ENCODE peak calls at places on chromosomes 1 and 21, in ten cellular contexts. One of them, this sample, is unnamed.

GRCh38 chr1:243287652-243288051 is 31.8 kb downstream of the SDCCAG8 start:
- DNase-seq in heart right ventricle: no peak
- DNase-seq in activated CD4-positive, alpha-beta T cell treated with anti-CD3 and anti-CD28 coated beads for 36 hours: peak; percentile 8
- DNase-seq in left ventricle myocardium superior: no peak
- DNase-seq in fibroblast of pulmonary artery: peak; percentile 88
- DNase-seq in amygdala: no peak
- DNase-seq in astrocyte of the cerebellum: peak; percentile 56
- DNase-seq in stimulated activated CD4-positive, alpha-beta T cell treated with anti-CD3 and anti-CD28 coated beads, Interleukin-2, amount 100 ng/mL, for 48 hours: no peak
- DNase-seq in neural progenitor cell: no peak
- DNase-seq in small intestine: no peak
- DNase-seq in this sample: no peak

GRCh38 chr1:179969962-179970361 is 15.4 kb downstream of the CEP350 start:
- DNase-seq in fibroblast of pulmonary artery: peak; percentile 72
- DNase-seq in neural progenitor cell: no peak
- DNase-seq in astrocyte of the cerebellum: no peak
- DNase-seq in left ventricle myocardium superior: no peak
- DNase-seq in small intestine: no peak
- DNase-seq in amygdala: no peak
- DNase-seq in stimulated activated CD4-positive, alpha-beta T cell treated with anti-CD3 and anti-CD28 coated beads, Interleukin-2, amount 100 ng/mL, for 48 hours: no peak
- DNase-seq in activated CD4-positive, alpha-beta T cell treated with anti-CD3 and anti-CD28 coated beads for 36 hours: no peak
- DNase-seq in heart right ventricle: no peak
- DNase-seq in this sample: no peak

GRCh38 chr1:20681999-20682398 is 20.8 kb upstream of the DDOST start:
- DNase-seq in left ventricle myocardium superior: peak; percentile 4
- DNase-seq in heart right ventricle: no peak
- DNase-seq in amygdala: no peak
- DNase-seq in neural progenitor cell: no peak
- DNase-seq in small intestine: no peak
- DNase-seq in stimulated activated CD4-positive, alpha-beta T cell treated with anti-CD3 and anti-CD28 coated beads, Interleukin-2, amount 100 ng/mL, for 48 hours: no peak
- DNase-seq in fibroblast of pulmonary artery: no peak
- DNase-seq in activated CD4-positive, alpha-beta T cell treated with anti-CD3 and anti-CD28 coated beads for 36 hours: no peak
- DNase-seq in astrocyte of the cerebellum: no peak
- DNase-seq in this sample: no peak

GRCh38 chr21:16113052-16113715 is 383.4 kb downstream of the USP25 start:
- DNase-seq in stimulated activated CD4-positive, alpha-beta T cell treated with anti-CD3 and anti-CD28 coated beads, Interleukin-2, amount 100 ng/mL, for 48 hours: no peak
- DNase-seq in small intestine: no peak
- DNase-seq in activated CD4-positive, alpha-beta T cell treated with anti-CD3 and anti-CD28 coated beads for 36 hours: no peak
- DNase-seq in heart right ventricle: no peak
- DNase-seq in amygdala: no peak
- DNase-seq in left ventricle myocardium superior: no peak
- DNase-seq in astrocyte of the cerebellum: no peak
- DNase-seq in fibroblast of pulmonary artery: no peak
- DNase-seq in neural progenitor cell: no peak
- DNase-seq in this sample: no peak

GRCh38 chr1:178379807-178380206 is 117.0 kb downstream of the CLEC20A start:
- DNase-seq in fibroblast of pulmonary artery: no peak
- DNase-seq in small intestine: no peak
- DNase-seq in left ventricle myocardium superior: no peak
- DNase-seq in astrocyte of the cerebellum: no peak
- DNase-seq in stimulated activated CD4-positive, alpha-beta T cell treated with anti-CD3 and anti-CD28 coated beads, Interleukin-2, amount 100 ng/mL, for 48 hours: peak; percentile 3
- DNase-seq in neural progenitor cell: peak; percentile 71
- DNase-seq in activated CD4-positive, alpha-beta T cell treated with anti-CD3 and anti-CD28 coated beads for 36 hours: peak; percentile 21
- DNase-seq in heart right ventricle: no peak
- DNase-seq in amygdala: no peak
- DNase-seq in this sample: no peak

GRCh38 chr1:206021796-206022365 is 1.8 kb downstream of the CTSE start:
- DNase-seq in activated CD4-positive, alpha-beta T cell treated with anti-CD3 and anti-CD28 coated beads for 36 hours: no peak
- DNase-seq in amygdala: no peak
- DNase-seq in neural progenitor cell: no peak
- DNase-seq in astrocyte of the cerebellum: no peak
- DNase-seq in fibroblast of pulmonary artery: peak; percentile 55
- DNase-seq in heart right ventricle: no peak
- DNase-seq in small intestine: no peak
- DNase-seq in left ventricle myocardium superior: no peak
- DNase-seq in stimulated activated CD4-positive, alpha-beta T cell treated with anti-CD3 and anti-CD28 coated beads, Interleukin-2, amount 100 ng/mL, for 48 hours: no peak
- DNase-seq in this sample: no peak

GRCh38 chr1:7345516-7345915 is 425.6 kb upstream of the VAMP3 start:
- DNase-seq in stimulated activated CD4-positive, alpha-beta T cell treated with anti-CD3 and anti-CD28 coated beads, Interleukin-2, amount 100 ng/mL, for 48 hours: no peak
- DNase-seq in fibroblast of pulmonary artery: no peak
- DNase-seq in neural progenitor cell: no peak
- DNase-seq in activated CD4-positive, alpha-beta T cell treated with anti-CD3 and anti-CD28 coated beads for 36 hours: no peak
- DNase-seq in amygdala: no peak
- DNase-seq in astrocyte of the cerebellum: no peak
- DNase-seq in left ventricle myocardium superior: no peak
- DNase-seq in heart right ventricle: no peak
- DNase-seq in small intestine: no peak
- DNase-seq in this sample: no peak

GRCh38 chr1:19484338-19484792 is 974 bp downstream of the CAPZB start:
- DNase-seq in neural progenitor cell: peak; percentile 49
- DNase-seq in astrocyte of the cerebellum: no peak
- DNase-seq in small intestine: no peak
- DNase-seq in fibroblast of pulmonary artery: no peak
- DNase-seq in heart right ventricle: no peak
- DNase-seq in stimulated activated CD4-positive, alpha-beta T cell treated with anti-CD3 and anti-CD28 coated beads, Interleukin-2, amount 100 ng/mL, for 48 hours: no peak
- DNase-seq in amygdala: no peak
- DNase-seq in activated CD4-positive, alpha-beta T cell treated with anti-CD3 and anti-CD28 coated beads for 36 hours: peak; percentile 63
- DNase-seq in left ventricle myocardium superior: peak; percentile 37
- DNase-seq in this sample: no peak

GRCh38 chr1:17826165-17826488 is 71.0 kb downstream of the ACTL8 start:
- DNase-seq in left ventricle myocardium superior: peak; percentile 78
- DNase-seq in amygdala: peak; percentile 5
- DNase-seq in fibroblast of pulmonary artery: peak; percentile 42
- DNase-seq in stimulated activated CD4-positive, alpha-beta T cell treated with anti-CD3 and anti-CD28 coated beads, Interleukin-2, amount 100 ng/mL, for 48 hours: peak; percentile 32
- DNase-seq in heart right ventricle: no peak
- DNase-seq in activated CD4-positive, alpha-beta T cell treated with anti-CD3 and anti-CD28 coated beads for 36 hours: peak; percentile 58
- DNase-seq in astrocyte of the cerebellum: no peak
- DNase-seq in neural progenitor cell: peak; percentile 74
- DNase-seq in small intestine: peak; percentile 40
- DNase-seq in this sample: peak; percentile 61

GRCh38 chr1:4083171-4084052 is 183.3 kb upstream of the C1orf174 start:
- DNase-seq in amygdala: no peak
- DNase-seq in neural progenitor cell: no peak
- DNase-seq in activated CD4-positive, alpha-beta T cell treated with anti-CD3 and anti-CD28 coated beads for 36 hours: no peak
- DNase-seq in astrocyte of the cerebellum: no peak
- DNase-seq in small intestine: no peak
- DNase-seq in fibroblast of pulmonary artery: no peak
- DNase-seq in heart right ventricle: no peak
- DNase-seq in stimulated activated CD4-positive, alpha-beta T cell treated with anti-CD3 and anti-CD28 coated beads, Interleukin-2, amount 100 ng/mL, for 48 hours: no peak
- DNase-seq in left ventricle myocardium superior: no peak
- DNase-seq in this sample: no peak

GRCh38 chr1:151372411-151372934 is at the start of gene SELENBP1:
- DNase-seq in left ventricle myocardium superior: peak; percentile 88
- DNase-seq in astrocyte of the cerebellum: peak; percentile 15
- DNase-seq in fibroblast of pulmonary artery: peak; percentile 82
- DNase-seq in stimulated activated CD4-positive, alpha-beta T cell treated with anti-CD3 and anti-CD28 coated beads, Interleukin-2, amount 100 ng/mL, for 48 hours: no peak
- DNase-seq in small intestine: peak; percentile 98
- DNase-seq in neural progenitor cell: peak; percentile 77
- DNase-seq in activated CD4-positive, alpha-beta T cell treated with anti-CD3 and anti-CD28 coated beads for 36 hours: no peak
- DNase-seq in heart right ventricle: peak; percentile 94
- DNase-seq in amygdala: peak; percentile 63
- DNase-seq in this sample: peak; percentile 94

GRCh38 chr1:90402893-90403849 is 313.9 kb downstream of the BARHL2 start:
- DNase-seq in fibroblast of pulmonary artery: peak; percentile 98
- DNase-seq in astrocyte of the cerebellum: peak; percentile 100
- DNase-seq in amygdala: no peak
- DNase-seq in heart right ventricle: no peak
- DNase-seq in neural progenitor cell: peak; percentile 59
- DNase-seq in left ventricle myocardium superior: no peak
- DNase-seq in small intestine: peak; percentile 24
- DNase-seq in stimulated activated CD4-positive, alpha-beta T cell treated with anti-CD3 and anti-CD28 coated beads, Interleukin-2, amount 100 ng/mL, for 48 hours: no peak
- DNase-seq in activated CD4-positive, alpha-beta T cell treated with anti-CD3 and anti-CD28 coated beads for 36 hours: peak; percentile 3
- DNase-seq in this sample: peak; percentile 22

GRCh38 chr1:201676061-201676644 is 137.2 kb downstream of the NAV1 start:
- DNase-seq in left ventricle myocardium superior: peak; percentile 53
- DNase-seq in small intestine: peak; percentile 26
- DNase-seq in amygdala: no peak
- DNase-seq in astrocyte of the cerebellum: peak; percentile 27
- DNase-seq in stimulated activated CD4-positive, alpha-beta T cell treated with anti-CD3 and anti-CD28 coated beads, Interleukin-2, amount 100 ng/mL, for 48 hours: no peak
- DNase-seq in neural progenitor cell: peak; percentile 68
- DNase-seq in fibroblast of pulmonary artery: peak; percentile 31
- DNase-seq in heart right ventricle: peak; percentile 32
- DNase-seq in activated CD4-positive, alpha-beta T cell treated with anti-CD3 and anti-CD28 coated beads for 36 hours: no peak
- DNase-seq in this sample: peak; percentile 30

GRCh38 chr1:205066221-205066818 is 17.9 kb downstream of the TMEM81 start:
- DNase-seq in heart right ventricle: no peak
- DNase-seq in stimulated activated CD4-positive, alpha-beta T cell treated with anti-CD3 and anti-CD28 coated beads, Interleukin-2, amount 100 ng/mL, for 48 hours: no peak
- DNase-seq in neural progenitor cell: peak; percentile 49
- DNase-seq in fibroblast of pulmonary artery: no peak
- DNase-seq in activated CD4-positive, alpha-beta T cell treated with anti-CD3 and anti-CD28 coated beads for 36 hours: no peak
- DNase-seq in left ventricle myocardium superior: no peak
- DNase-seq in amygdala: no peak
- DNase-seq in small intestine: no peak
- DNase-seq in astrocyte of the cerebellum: no peak
- DNase-seq in this sample: no peak

GRCh38 chr1:228408041-228408868 is 1.6 kb upstream of the TRIM11 start:
- DNase-seq in stimulated activated CD4-positive, alpha-beta T cell treated with anti-CD3 and anti-CD28 coated beads, Interleukin-2, amount 100 ng/mL, for 48 hours: no peak
- DNase-seq in activated CD4-positive, alpha-beta T cell treated with anti-CD3 and anti-CD28 coated beads for 36 hours: no peak
- DNase-seq in heart right ventricle: no peak
- DNase-seq in small intestine: no peak
- DNase-seq in amygdala: no peak
- DNase-seq in fibroblast of pulmonary artery: no peak
- DNase-seq in astrocyte of the cerebellum: no peak
- DNase-seq in left ventricle myocardium superior: peak; percentile 31
- DNase-seq in neural progenitor cell: no peak
- DNase-seq in this sample: no peak

GRCh38 chr1:156122519-156123355 is 8.2 kb downstream of the LMNA start:
- DNase-seq in astrocyte of the cerebellum: peak; percentile 92
- DNase-seq in small intestine: peak; percentile 72
- DNase-seq in fibroblast of pulmonary artery: peak; percentile 92
- DNase-seq in left ventricle myocardium superior: peak; percentile 88
- DNase-seq in heart right ventricle: peak; percentile 92
- DNase-seq in activated CD4-positive, alpha-beta T cell treated with anti-CD3 and anti-CD28 coated beads for 36 hours: no peak
- DNase-seq in neural progenitor cell: peak; percentile 29
- DNase-seq in amygdala: peak; percentile 44
- DNase-seq in stimulated activated CD4-positive, alpha-beta T cell treated with anti-CD3 and anti-CD28 coated beads, Interleukin-2, amount 100 ng/mL, for 48 hours: no peak
- DNase-seq in this sample: peak; percentile 79

GRCh38 chr21:37071561-37072238 is 1.2 kb downstream of the PIGP start:
- DNase-seq in stimulated activated CD4-positive, alpha-beta T cell treated with anti-CD3 and anti-CD28 coated beads, Interleukin-2, amount 100 ng/mL, for 48 hours: no peak
- DNase-seq in heart right ventricle: peak; percentile 17
- DNase-seq in amygdala: peak; percentile 43
- DNase-seq in neural progenitor cell: peak; percentile 29
- DNase-seq in fibroblast of pulmonary artery: peak; percentile 86
- DNase-seq in activated CD4-positive, alpha-beta T cell treated with anti-CD3 and anti-CD28 coated beads for 36 hours: peak; percentile 18
- DNase-seq in small intestine: peak; percentile 68
- DNase-seq in astrocyte of the cerebellum: no peak
- DNase-seq in left ventricle myocardium superior: peak; percentile 52
- DNase-seq in this sample: peak; percentile 64

GRCh38 chr1:67534627-67535065 is 104.4 kb upstream of the SERBP1 start:
- DNase-seq in small intestine: no peak
- DNase-seq in heart right ventricle: no peak
- DNase-seq in activated CD4-positive, alpha-beta T cell treated with anti-CD3 and anti-CD28 coated beads for 36 hours: no peak
- DNase-seq in astrocyte of the cerebellum: no peak
- DNase-seq in stimulated activated CD4-positive, alpha-beta T cell treated with anti-CD3 and anti-CD28 coated beads, Interleukin-2, amount 100 ng/mL, for 48 hours: no peak
- DNase-seq in neural progenitor cell: no peak
- DNase-seq in fibroblast of pulmonary artery: peak; percentile 65
- DNase-seq in amygdala: no peak
- DNase-seq in left ventricle myocardium superior: no peak
- DNase-seq in this sample: no peak

GRCh38 chr1:206836111-206836510 is 29.3 kb upstream of the IL20 start:
- DNase-seq in neural progenitor cell: no peak
- DNase-seq in heart right ventricle: no peak
- DNase-seq in left ventricle myocardium superior: no peak
- DNase-seq in activated CD4-positive, alpha-beta T cell treated with anti-CD3 and anti-CD28 coated beads for 36 hours: no peak
- DNase-seq in fibroblast of pulmonary artery: peak; percentile 33
- DNase-seq in amygdala: no peak
- DNase-seq in small intestine: no peak
- DNase-seq in astrocyte of the cerebellum: no peak
- DNase-seq in stimulated activated CD4-positive, alpha-beta T cell treated with anti-CD3 and anti-CD28 coated beads, Interleukin-2, amount 100 ng/mL, for 48 hours: no peak
- DNase-seq in this sample: no peak

GRCh38 chr1:70008658-70009057 is 196.7 kb downstream of the LRRC40 start:
- DNase-seq in small intestine: no peak
- DNase-seq in left ventricle myocardium superior: no peak
- DNase-seq in neural progenitor cell: no peak
- DNase-seq in fibroblast of pulmonary artery: no peak
- DNase-seq in amygdala: no peak
- DNase-seq in heart right ventricle: no peak
- DNase-seq in activated CD4-positive, alpha-beta T cell treated with anti-CD3 and anti-CD28 coated beads for 36 hours: no peak
- DNase-seq in stimulated activated CD4-positive, alpha-beta T cell treated with anti-CD3 and anti-CD28 coated beads, Interleukin-2, amount 100 ng/mL, for 48 hours: no peak
- DNase-seq in astrocyte of the cerebellum: no peak
- DNase-seq in this sample: no peak

GRCh38 chr1:178166625-178167024 is 72.7 kb downstream of the RASAL2 start:
- DNase-seq in left ventricle myocardium superior: no peak
- DNase-seq in stimulated activated CD4-positive, alpha-beta T cell treated with anti-CD3 and anti-CD28 coated beads, Interleukin-2, amount 100 ng/mL, for 48 hours: no peak
- DNase-seq in neural progenitor cell: no peak
- DNase-seq in activated CD4-positive, alpha-beta T cell treated with anti-CD3 and anti-CD28 coated beads for 36 hours: no peak
- DNase-seq in fibroblast of pulmonary artery: no peak
- DNase-seq in small intestine: no peak
- DNase-seq in heart right ventricle: no peak
- DNase-seq in amygdala: no peak
- DNase-seq in astrocyte of the cerebellum: no peak
- DNase-seq in this sample: no peak

GRCh38 chr1:23480187-23481025 is 3.6 kb downstream of the ASAP3 start:
- DNase-seq in activated CD4-positive, alpha-beta T cell treated with anti-CD3 and anti-CD28 coated beads for 36 hours: no peak
- DNase-seq in amygdala: no peak
- DNase-seq in stimulated activated CD4-positive, alpha-beta T cell treated with anti-CD3 and anti-CD28 coated beads, Interleukin-2, amount 100 ng/mL, for 48 hours: no peak
- DNase-seq in heart right ventricle: no peak
- DNase-seq in astrocyte of the cerebellum: no peak
- DNase-seq in small intestine: no peak
- DNase-seq in fibroblast of pulmonary artery: no peak
- DNase-seq in neural progenitor cell: no peak
- DNase-seq in left ventricle myocardium superior: no peak
- DNase-seq in this sample: no peak

GRCh38 chr1:104531990-104532389 is 782.3 kb downstream of the AMY1C start:
- DNase-seq in heart right ventricle: no peak
- DNase-seq in neural progenitor cell: no peak
- DNase-seq in amygdala: no peak
- DNase-seq in stimulated activated CD4-positive, alpha-beta T cell treated with anti-CD3 and anti-CD28 coated beads, Interleukin-2, amount 100 ng/mL, for 48 hours: no peak
- DNase-seq in small intestine: no peak
- DNase-seq in left ventricle myocardium superior: no peak
- DNase-seq in astrocyte of the cerebellum: no peak
- DNase-seq in activated CD4-positive, alpha-beta T cell treated with anti-CD3 and anti-CD28 coated beads for 36 hours: no peak
- DNase-seq in fibroblast of pulmonary artery: no peak
- DNase-seq in this sample: no peak

GRCh38 chr21:46161800-46162592 is 6.6 kb upstream of the FTCD start:
- DNase-seq in fibroblast of pulmonary artery: no peak
- DNase-seq in heart right ventricle: no peak
- DNase-seq in left ventricle myocardium superior: peak; percentile 22
- DNase-seq in neural progenitor cell: peak; percentile 1
- DNase-seq in small intestine: no peak
- DNase-seq in stimulated activated CD4-positive, alpha-beta T cell treated with anti-CD3 and anti-CD28 coated beads, Interleukin-2, amount 100 ng/mL, for 48 hours: no peak
- DNase-seq in amygdala: no peak
- DNase-seq in activated CD4-positive, alpha-beta T cell treated with anti-CD3 and anti-CD28 coated beads for 36 hours: no peak
- DNase-seq in astrocyte of the cerebellum: no peak
- DNase-seq in this sample: no peak

GRCh38 chr1:198270421-198270820 is 113.6 kb downstream of the NEK7 start:
- DNase-seq in left ventricle myocardium superior: no peak
- DNase-seq in heart right ventricle: no peak
- DNase-seq in amygdala: no peak
- DNase-seq in small intestine: no peak
- DNase-seq in neural progenitor cell: no peak
- DNase-seq in astrocyte of the cerebellum: no peak
- DNase-seq in fibroblast of pulmonary artery: no peak
- DNase-seq in stimulated activated CD4-positive, alpha-beta T cell treated with anti-CD3 and anti-CD28 coated beads, Interleukin-2, amount 100 ng/mL, for 48 hours: no peak
- DNase-seq in activated CD4-positive, alpha-beta T cell treated with anti-CD3 and anti-CD28 coated beads for 36 hours: no peak
- DNase-seq in this sample: no peak

GRCh38 chr1:151718011-151718431 is 1.4 kb upstream of the CELF3 start:
- DNase-seq in left ventricle myocardium superior: no peak
- DNase-seq in astrocyte of the cerebellum: no peak
- DNase-seq in small intestine: no peak
- DNase-seq in fibroblast of pulmonary artery: peak; percentile 30
- DNase-seq in activated CD4-positive, alpha-beta T cell treated with anti-CD3 and anti-CD28 coated beads for 36 hours: no peak
- DNase-seq in heart right ventricle: peak; percentile 20
- DNase-seq in amygdala: peak; percentile 11
- DNase-seq in stimulated activated CD4-positive, alpha-beta T cell treated with anti-CD3 and anti-CD28 coated beads, Interleukin-2, amount 100 ng/mL, for 48 hours: no peak
- DNase-seq in neural progenitor cell: no peak
- DNase-seq in this sample: no peak

GRCh38 chr1:47411441-47411840 is 4.6 kb upstream of the FOXE3 start:
- DNase-seq in small intestine: no peak
- DNase-seq in fibroblast of pulmonary artery: no peak
- DNase-seq in astrocyte of the cerebellum: no peak
- DNase-seq in amygdala: no peak
- DNase-seq in heart right ventricle: no peak
- DNase-seq in left ventricle myocardium superior: no peak
- DNase-seq in activated CD4-positive, alpha-beta T cell treated with anti-CD3 and anti-CD28 coated beads for 36 hours: no peak
- DNase-seq in neural progenitor cell: no peak
- DNase-seq in stimulated activated CD4-positive, alpha-beta T cell treated with anti-CD3 and anti-CD28 coated beads, Interleukin-2, amount 100 ng/mL, for 48 hours: no peak
- DNase-seq in this sample: no peak

GRCh38 chr1:172135076-172135672 is 285.3 kb upstream of the C1orf105 start:
- DNase-seq in amygdala: no peak
- DNase-seq in astrocyte of the cerebellum: no peak
- DNase-seq in neural progenitor cell: peak; percentile 31
- DNase-seq in heart right ventricle: no peak
- DNase-seq in activated CD4-positive, alpha-beta T cell treated with anti-CD3 and anti-CD28 coated beads for 36 hours: peak; percentile 25
- DNase-seq in small intestine: peak; percentile 51
- DNase-seq in stimulated activated CD4-positive, alpha-beta T cell treated with anti-CD3 and anti-CD28 coated beads, Interleukin-2, amount 100 ng/mL, for 48 hours: no peak
- DNase-seq in fibroblast of pulmonary artery: peak; percentile 43
- DNase-seq in left ventricle myocardium superior: no peak
- DNase-seq in this sample: peak; percentile 10